ENCODE peak calls at places on chromosomes 6 and 20, in six cellular contexts. C is tibial artery, H is PC-3, N is ovary, T is coronary artery, E is AG09309. X is an unnamed sample.

GRCh38 chr6:27168586-27169443 is 78.7 kb upstream of the PRSS16 start:
- DNase-seq in C (no peak), H (peak; percentile 87), N (no peak), T (no peak), E (no peak), X (no peak)

GRCh38 chr6:140105857-140106256 is 731.4 kb upstream of the CITED2 start:
- DNase-seq in C (no peak), H (peak; percentile 36), N (no peak), T (no peak), E (no peak), X (no peak)

GRCh38 chr6:29723666-29724588 is 693 bp downstream of the HLA-F start:
- DNase-seq in C (peak; percentile 44), H (no peak), N (peak; percentile 64), T (no peak), E (no peak), X (no peak)

GRCh38 chr6:14983599-14984296 is 262.1 kb upstream of the JARID2 start:
- DNase-seq in C (no peak), H (peak; percentile 14), N (no peak), T (no peak), E (no peak), X (no peak)

GRCh38 chr6:151911401-151911800 is 103.9 kb downstream of the ESR1 start:
- DNase-seq in C (no peak), H (peak; percentile 35), N (no peak), T (no peak), E (no peak), X (no peak)

GRCh38 chr6:76742919-76743318 is 670.5 kb upstream of the IMPG1 start:
- DNase-seq in C (no peak), H (no peak), N (no peak), T (no peak), E (no peak), X (no peak)

GRCh38 chr20:37932919-37933318 is 30.0 kb downstream of the VSTM2L start:
- DNase-seq in C (no peak), H (peak; percentile 82), N (no peak), T (no peak), E (no peak), X (no peak)

GRCh38 chr6:31087494-31088089 is 24.8 kb downstream of the C6orf15 start:
- DNase-seq in C (peak; percentile 87), H (peak; percentile 97), N (peak; percentile 87), T (no peak), E (peak; percentile 58), X (peak; percentile 90)

GRCh38 chr20:23072892-23073586 is 13.1 kb downstream of the CD93 start:
- DNase-seq in C (no peak), H (no peak), N (no peak), T (no peak), E (no peak), X (no peak)

GRCh38 chr6:90368601-90369000 is 72.0 kb upstream of the BACH2 start:
- DNase-seq in C (no peak), H (peak; percentile 44), N (no peak), T (no peak), E (no peak), X (no peak)

GRCh38 chr6:112286010-112286409 is 31.6 kb upstream of the LAMA4 start:
- DNase-seq in C (no peak), H (no peak), N (no peak), T (no peak), E (no peak), X (no peak)

GRCh38 chr6:109720336-109720735 is 29.2 kb downstream of the FIG4 start:
- DNase-seq in C (no peak), H (no peak), N (no peak), T (no peak), E (no peak), X (no peak)

GRCh38 chr6:4220619-4221018 is 85.2 kb upstream of the ECI2 start:
- DNase-seq in C (no peak), H (no peak), N (no peak), T (no peak), E (peak; percentile 25), X (no peak)

GRCh38 chr20:32013326-32013725 is 3.1 kb downstream of the CCM2L start:
- DNase-seq in C (no peak), H (no peak), N (no peak), T (no peak), E (no peak), X (no peak)

GRCh38 chr20:41135187-41135887 is 2.0 kb upstream of the PLCG1 start:
- DNase-seq in C (no peak), H (peak; percentile 70), N (no peak), T (no peak), E (no peak), X (no peak)

GRCh38 chr20:18224968-18225568 is 63.3 kb upstream of the ZNF133 start:
- DNase-seq in C (peak; percentile 54), H (peak; percentile 82), N (peak; percentile 19), T (no peak), E (peak; percentile 1), X (no peak)

GRCh38 chr6:126170875-126171489 is 168.9 kb upstream of the CENPW start:
- DNase-seq in C (no peak), H (peak; percentile 59), N (no peak), T (no peak), E (no peak), X (no peak)

GRCh38 chr6:135030532-135031178 is 24.0 kb downstream of the HBS1L start:
- DNase-seq in C (no peak), H (no peak), N (no peak), T (no peak), E (no peak), X (no peak)

GRCh38 chr20:11451793-11452291 is 465.9 kb upstream of the BTBD3 start:
- DNase-seq in C (no peak), H (no peak), N (no peak), T (no peak), E (no peak), X (no peak)

GRCh38 chr20:43999848-44000247 is 85.2 kb downstream of the TOX2 start:
- DNase-seq in C (no peak), H (no peak), N (no peak), T (no peak), E (no peak), X (no peak)

GRCh38 chr6:17580518-17581048 is 19.5 kb upstream of the FAM8A1 start:
- DNase-seq in C (peak; percentile 28), H (peak; percentile 42), N (peak; percentile 60), T (no peak), E (no peak), X (no peak)

GRCh38 chr20:37330316-37330715 is 15.6 kb upstream of the SRC start:
- DNase-seq in C (no peak), H (no peak), N (no peak), T (no peak), E (no peak), X (no peak)

GRCh38 chr20:38878798-38879197 is 47.4 kb upstream of the FAM83D start:
- DNase-seq in C (no peak), H (peak; percentile 28), N (no peak), T (no peak), E (no peak), X (no peak)

GRCh38 chr20:62111148-62111547 is 11.1 kb upstream of the LSM14B start:
- DNase-seq in C (no peak), H (no peak), N (no peak), T (no peak), E (no peak), X (no peak)

GRCh38 chr6:46040288-46040687 is 24.6 kb upstream of the CLIC5 start:
- DNase-seq in C (no peak), H (no peak), N (no peak), T (no peak), E (no peak), X (no peak)

GRCh38 chr6:46029602-46030001 is 13.9 kb upstream of the CLIC5 start:
- DNase-seq in C (no peak), H (no peak), N (no peak), T (no peak), E (no peak), X (no peak)

GRCh38 chr6:46032112-46032998 is 16.7 kb upstream of the CLIC5 start:
- DNase-seq in C (no peak), H (no peak), N (no peak), T (no peak), E (no peak), X (no peak)

GRCh38 chr6:46039646-46040045 is 24.0 kb upstream of the CLIC5 start:
- DNase-seq in C (no peak), H (no peak), N (no peak), T (no peak), E (no peak), X (no peak)

GRCh38 chr6:46035242-46035641 is 19.6 kb upstream of the CLIC5 start:
- DNase-seq in C (no peak), H (peak; percentile 28), N (no peak), T (no peak), E (no peak), X (no peak)
- TF ChIP-seq CTCF in C (no peak), H (no peak), N (no peak), T (no peak), E (no peak), X (no peak)

DNA sequence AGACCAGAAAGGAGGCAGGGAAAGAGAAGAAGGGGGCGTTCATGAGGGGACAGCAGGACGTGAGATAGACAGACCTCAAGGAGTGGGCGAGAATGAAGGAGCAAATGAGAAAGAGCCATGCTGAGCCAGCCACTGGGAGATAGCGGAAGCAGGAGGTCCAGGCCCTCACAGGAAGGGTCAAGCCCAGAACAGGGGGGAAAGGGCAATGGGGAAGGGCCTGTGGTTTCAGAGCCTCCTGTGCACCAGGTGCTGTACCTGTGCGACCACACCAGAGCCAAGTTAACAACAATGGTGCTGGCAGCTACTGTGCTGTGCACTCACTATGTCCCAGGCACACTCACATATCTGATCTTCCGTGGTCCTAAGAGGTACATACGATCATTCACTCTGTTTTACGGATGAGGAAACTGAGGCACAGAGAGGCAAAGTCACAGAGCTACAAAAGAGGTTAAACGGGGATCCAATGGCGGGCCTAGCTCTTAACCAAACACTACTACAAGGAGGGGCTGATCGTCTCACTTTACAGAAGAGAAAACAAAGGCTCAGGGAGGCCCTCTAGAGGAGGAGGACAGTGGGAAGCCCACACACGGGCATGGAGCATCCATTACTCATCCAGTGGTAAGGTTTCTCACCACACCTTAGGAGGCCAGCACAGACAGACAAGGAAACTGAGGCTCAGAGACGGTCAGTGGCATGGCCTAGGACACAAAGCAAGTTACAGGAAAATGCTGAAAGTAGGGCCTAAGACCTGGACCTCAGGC is 129.1 kb downstream of the PREX1 start:
- DNase-seq in C (no peak), H (no peak), N (no peak), T (no peak), E (no peak), X (no peak)
- TF ChIP-seq CTCF in C (no peak), H (peak; percentile 34), N (no peak), T (no peak), E (peak; percentile 25), X (no peak)

GRCh38 chr6:5950448-5950847 is 56.3 kb downstream of the NRN1 start:
- DNase-seq in C (no peak), H (peak; percentile 33), N (no peak), T (no peak), E (no peak), X (no peak)
- TF ChIP-seq CTCF in C (peak; percentile 13), H (peak; percentile 69), N (no peak), T (no peak), E (peak; percentile 37), X (peak; percentile 24)

DNA sequence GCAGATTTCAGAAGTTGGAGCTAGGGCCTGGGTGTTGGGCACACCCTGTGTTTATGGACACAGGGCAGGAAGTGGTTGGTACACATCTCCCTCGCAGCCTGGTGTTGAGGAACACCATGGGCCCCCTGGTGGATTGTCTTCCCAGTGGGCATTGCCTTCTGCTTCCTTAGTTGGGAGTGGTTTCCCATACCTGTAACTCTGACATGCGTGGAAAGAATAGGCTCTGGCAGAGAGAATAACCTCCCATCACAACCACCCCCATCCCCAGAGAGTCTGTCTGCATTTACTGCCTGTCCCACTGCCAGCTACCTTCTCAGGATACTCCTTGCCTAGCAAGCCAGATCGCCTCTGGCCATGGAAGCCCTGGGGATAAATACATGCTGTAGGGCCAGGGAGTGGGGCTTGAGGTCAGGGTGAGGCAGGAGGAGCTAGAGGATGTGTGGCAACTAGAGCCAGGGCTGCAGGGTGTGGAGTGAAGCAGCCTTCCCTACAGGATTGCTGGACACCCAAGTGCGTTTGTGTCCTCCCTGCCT is 14.7 kb downstream of the LRRC73 start:
- DNase-seq in C (no peak), H (peak; percentile 41), N (no peak), T (no peak), E (no peak), X (no peak)
- TF ChIP-seq CTCF in C (no peak), H (peak; percentile 58), N (no peak), T (no peak), E (peak; percentile 31), X (peak; percentile 35)